ENCODE peak calls at places on chromosomes 1 and 21, in four cellular contexts. Y is adrenal gland; A is NCI-H187 treated with DMSO at 0.1 percent for 48 hours; O is activated T-cell treated with anti-CD3 and anti-CD28 coated beads, Interleukin-2, amount 50 U/mL, for 48 hours. M is an unnamed sample.
A peak's percentile ranks its signal among the peaks of the same experiment; 100 is the strongest.

GRCh38 chr1:191831572-191831971 is 326.7 kb upstream of the RGS18 start:
- DNase-seq in Y (no peak), A (no peak), O (no peak), M (no peak)

GRCh38 chr1:21322681-21323016 is 32.4 kb upstream of the ECE1 start:
- DNase-seq in A (no peak), Y (no peak), O (no peak), M (no peak)

GRCh38 chr1:155175927-155176371 is 2.3 kb downstream of the TRIM46 start:
- DNase-seq in A (no peak), Y (no peak), O (peak; percentile 58), M (no peak)

GRCh38 chr1:43822040-43822439 is 111.6 kb upstream of the ARTN start:
- DNase-seq in Y (peak; percentile 44), A (no peak), O (no peak), M (peak; percentile 26)

GRCh38 chr1:197199923-197200467 is 53.5 kb upstream of the ASPM start:
- DNase-seq in Y (no peak), O (no peak), A (no peak), M (no peak)

GRCh38 chr1:80882552-80882951 is 918.2 kb upstream of the ADGRL2 start:
- DNase-seq in Y (peak; percentile 16), O (no peak), A (no peak), M (no peak)

GRCh38 chr21:36949171-36950141 is 17.0 kb downstream of the HLCS start:
- DNase-seq in O (no peak), Y (no peak), A (no peak), M (no peak)

GRCh38 chr1:90133133-90133532 is 138.2 kb downstream of the ZNF326 start:
- DNase-seq in O (no peak), A (no peak), Y (no peak), M (no peak)